ENCODE peak calls at places on chromosome 1, in five cellular contexts. One of them, this sample, is unnamed.

GRCh38 chr1:202589190-202589680 is 121.0 kb downstream of the SYT2 start:
- DNase-seq in osteocyte: peak
- DNase-seq in RWPE1: peak
- DNase-seq in heart left ventricle: peak
- DNase-seq in fibroblast of mammary gland: peak
- DNase-seq in this sample: no peak

GRCh38 chr1:204705493-204705811 is 19.9 kb upstream of the LRRN2 start:
- DNase-seq in heart left ventricle: no peak
- DNase-seq in osteocyte: no peak
- DNase-seq in RWPE1: no peak
- DNase-seq in fibroblast of mammary gland: no peak
- DNase-seq in this sample: no peak

GRCh38 chr1:29786791-29787732 is 550.7 kb downstream of the PTPRU start:
- DNase-seq in heart left ventricle: no peak
- DNase-seq in RWPE1: no peak
- DNase-seq in fibroblast of mammary gland: no peak
- DNase-seq in osteocyte: peak
- DNase-seq in this sample: no peak

GRCh38 chr1:227940791-227941241 is 6.9 kb downstream of the WNT9A start:
- DNase-seq in osteocyte: peak
- DNase-seq in RWPE1: no peak
- DNase-seq in fibroblast of mammary gland: no peak
- DNase-seq in heart left ventricle: peak
- DNase-seq in this sample: no peak

GRCh38 chr1:35210306-35211112 is 17.6 kb upstream of the SFPQ start:
- DNase-seq in RWPE1: no peak
- DNase-seq in osteocyte: no peak
- DNase-seq in fibroblast of mammary gland: peak
- DNase-seq in heart left ventricle: peak
- DNase-seq in this sample: no peak

GRCh38 chr1:169944621-169945020 is 50.9 kb upstream of the SCYL3 start:
- DNase-seq in heart left ventricle: no peak
- DNase-seq in osteocyte: no peak
- DNase-seq in fibroblast of mammary gland: no peak
- DNase-seq in RWPE1: no peak
- DNase-seq in this sample: no peak

GRCh38 chr1:161071886-161072371 is 2.2 kb upstream of the ARHGAP30 start:
- DNase-seq in RWPE1: peak
- DNase-seq in fibroblast of mammary gland: peak
- DNase-seq in heart left ventricle: peak
- DNase-seq in osteocyte: no peak
- DNase-seq in this sample: peak

GRCh38 chr1:27292111-27292510 is 29.9 kb upstream of the TMEM222 start:
- DNase-seq in fibroblast of mammary gland: peak
- DNase-seq in osteocyte: no peak
- DNase-seq in heart left ventricle: no peak
- DNase-seq in RWPE1: no peak
- DNase-seq in this sample: no peak

GRCh38 chr1:9126511-9126910 is 2.4 kb downstream of the GPR157 start:
- DNase-seq in osteocyte: no peak
- DNase-seq in RWPE1: peak
- DNase-seq in fibroblast of mammary gland: no peak
- DNase-seq in heart left ventricle: no peak
- DNase-seq in this sample: no peak

GRCh38 chr1:9129391-9130041 is 614 bp upstream of the GPR157 start:
- DNase-seq in heart left ventricle: peak
- DNase-seq in osteocyte: no peak
- DNase-seq in RWPE1: peak
- DNase-seq in fibroblast of mammary gland: peak
- DNase-seq in this sample: peak

GRCh38 chr1:9128161-9128519 is 762 bp downstream of the GPR157 start:
- DNase-seq in RWPE1: peak
- DNase-seq in fibroblast of mammary gland: no peak
- DNase-seq in heart left ventricle: no peak
- DNase-seq in osteocyte: no peak
- DNase-seq in this sample: no peak

GRCh38 chr1:9127395-9128160 is 1.3 kb downstream of the GPR157 start:
- DNase-seq in fibroblast of mammary gland: no peak
- DNase-seq in osteocyte: no peak
- DNase-seq in RWPE1: no peak
- DNase-seq in heart left ventricle: no peak
- DNase-seq in this sample: no peak

GRCh38 chr1:9128520-9129371 is at the start of gene GPR157:
- DNase-seq in osteocyte: no peak
- DNase-seq in heart left ventricle: peak
- DNase-seq in fibroblast of mammary gland: peak
- DNase-seq in RWPE1: peak
- DNase-seq in this sample: peak
- TF ChIP-seq CTCF in osteocyte: no peak
- TF ChIP-seq CTCF in heart left ventricle: no peak
- TF ChIP-seq CTCF in fibroblast of mammary gland: no peak
- TF ChIP-seq CTCF in RWPE1: no peak
- TF ChIP-seq CTCF in this sample: no peak

GRCh38 chr1:93448983-93449805 is 1.3 kb downstream of the FNBP1L start:
- DNase-seq in heart left ventricle: peak
- DNase-seq in fibroblast of mammary gland: peak
- DNase-seq in RWPE1: peak
- DNase-seq in osteocyte: no peak
- DNase-seq in this sample: peak
- TF ChIP-seq CTCF in heart left ventricle: no peak
- TF ChIP-seq CTCF in fibroblast of mammary gland: no peak
- TF ChIP-seq CTCF in RWPE1: peak
- TF ChIP-seq CTCF in osteocyte: peak
- TF ChIP-seq CTCF in this sample: peak

DNA sequence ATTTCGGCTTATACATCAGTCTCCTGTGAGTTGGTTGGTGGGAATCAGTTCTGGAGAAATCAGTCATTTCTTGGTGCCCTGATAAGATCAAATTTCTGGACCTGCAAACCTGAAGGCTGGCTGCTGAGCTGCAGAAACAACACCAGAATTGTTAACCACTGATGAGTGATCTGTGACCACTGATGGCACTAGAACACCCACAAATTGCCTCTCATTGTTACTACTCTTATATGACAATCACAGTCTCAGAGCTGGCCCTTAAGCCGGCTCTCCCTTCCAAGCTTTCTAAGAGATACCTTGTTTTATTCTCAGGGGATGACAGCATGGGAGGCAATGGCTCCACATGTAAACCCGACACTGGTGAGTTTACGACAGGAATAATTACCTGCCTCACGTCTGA is 1.9 kb downstream of the C1orf162 start:
- DNase-seq in osteocyte: no peak
- DNase-seq in RWPE1: no peak
- DNase-seq in heart left ventricle: no peak
- DNase-seq in fibroblast of mammary gland: no peak
- DNase-seq in this sample: no peak
- TF ChIP-seq CTCF in osteocyte: no peak
- TF ChIP-seq CTCF in RWPE1: no peak
- TF ChIP-seq CTCF in heart left ventricle: no peak
- TF ChIP-seq CTCF in fibroblast of mammary gland: no peak
- TF ChIP-seq CTCF in this sample: no peak

DNA sequence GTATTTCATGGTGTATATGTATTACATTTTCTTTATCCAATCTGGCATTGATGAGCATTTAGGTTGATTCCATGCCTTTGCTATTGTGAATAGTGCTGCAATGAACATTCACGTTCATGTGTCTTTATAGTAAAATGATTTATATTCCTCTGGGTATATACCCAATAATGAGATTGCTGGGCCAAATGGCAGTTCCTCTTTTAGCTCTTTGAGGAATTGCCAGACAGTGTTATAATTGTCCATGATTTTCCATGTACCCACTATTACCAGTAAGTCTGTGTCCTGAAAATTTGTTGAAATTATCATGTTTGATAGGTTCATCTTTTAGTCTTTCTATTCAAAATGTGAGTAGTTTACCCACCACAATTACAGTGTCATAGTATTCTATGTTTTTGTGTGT is 34.4 kb downstream of the SLC9C2 start:
- DNase-seq in RWPE1: no peak
- DNase-seq in heart left ventricle: no peak
- DNase-seq in osteocyte: no peak
- DNase-seq in fibroblast of mammary gland: no peak
- DNase-seq in this sample: no peak
- TF ChIP-seq CTCF in RWPE1: no peak
- TF ChIP-seq CTCF in heart left ventricle: no peak
- TF ChIP-seq CTCF in osteocyte: no peak
- TF ChIP-seq CTCF in fibroblast of mammary gland: no peak
- TF ChIP-seq CTCF in this sample: no peak

DNA sequence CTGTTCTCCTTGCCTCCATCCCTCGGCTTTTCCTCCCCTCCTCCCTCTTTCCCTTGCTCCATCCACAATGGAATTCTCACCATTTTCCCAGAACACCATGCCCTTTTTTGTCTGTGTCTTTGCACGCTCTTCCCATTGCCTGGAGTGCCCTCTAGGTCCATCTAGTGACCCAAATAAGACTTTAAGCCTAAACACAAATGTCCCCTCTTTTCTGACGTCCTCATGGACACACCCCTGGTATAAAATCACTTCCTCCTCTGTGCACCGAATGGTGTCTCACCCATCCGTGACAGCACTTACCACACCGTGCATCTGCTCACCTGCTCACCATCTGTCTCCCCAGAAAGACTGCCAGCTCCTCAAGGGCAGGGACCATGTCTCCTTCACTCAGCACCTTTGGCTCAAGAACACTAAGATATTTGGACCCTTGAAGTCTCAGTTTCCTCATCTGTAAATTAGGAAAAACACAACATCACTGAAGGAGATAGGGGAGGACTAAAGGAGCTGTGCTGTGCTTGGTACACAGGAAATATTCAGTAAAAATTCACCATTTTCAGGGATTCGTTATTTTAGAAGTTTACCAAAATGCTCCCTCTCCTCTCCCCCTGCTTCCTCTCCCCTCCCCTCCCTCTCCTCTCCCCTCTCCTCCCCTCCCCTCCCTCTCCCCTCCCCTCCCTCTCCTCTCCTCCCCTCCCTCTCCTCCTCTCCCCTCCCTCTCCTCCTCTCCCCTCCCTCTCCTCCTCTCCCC is 23.7 kb upstream of the CPT2 start:
- DNase-seq in osteocyte: no peak
- DNase-seq in RWPE1: no peak
- DNase-seq in fibroblast of mammary gland: peak
- DNase-seq in heart left ventricle: no peak
- DNase-seq in this sample: no peak
- TF ChIP-seq CTCF in osteocyte: peak
- TF ChIP-seq CTCF in RWPE1: no peak
- TF ChIP-seq CTCF in fibroblast of mammary gland: peak
- TF ChIP-seq CTCF in heart left ventricle: no peak
- TF ChIP-seq CTCF in this sample: peak

GRCh38 chr1:181152892-181153633 is 64.6 kb downstream of the IER5 start:
- DNase-seq in osteocyte: no peak
- DNase-seq in heart left ventricle: peak
- DNase-seq in fibroblast of mammary gland: peak
- DNase-seq in RWPE1: no peak
- DNase-seq in this sample: no peak
- TF ChIP-seq CTCF in osteocyte: no peak
- TF ChIP-seq CTCF in heart left ventricle: peak
- TF ChIP-seq CTCF in fibroblast of mammary gland: peak
- TF ChIP-seq CTCF in RWPE1: no peak
- TF ChIP-seq CTCF in this sample: peak

DNA sequence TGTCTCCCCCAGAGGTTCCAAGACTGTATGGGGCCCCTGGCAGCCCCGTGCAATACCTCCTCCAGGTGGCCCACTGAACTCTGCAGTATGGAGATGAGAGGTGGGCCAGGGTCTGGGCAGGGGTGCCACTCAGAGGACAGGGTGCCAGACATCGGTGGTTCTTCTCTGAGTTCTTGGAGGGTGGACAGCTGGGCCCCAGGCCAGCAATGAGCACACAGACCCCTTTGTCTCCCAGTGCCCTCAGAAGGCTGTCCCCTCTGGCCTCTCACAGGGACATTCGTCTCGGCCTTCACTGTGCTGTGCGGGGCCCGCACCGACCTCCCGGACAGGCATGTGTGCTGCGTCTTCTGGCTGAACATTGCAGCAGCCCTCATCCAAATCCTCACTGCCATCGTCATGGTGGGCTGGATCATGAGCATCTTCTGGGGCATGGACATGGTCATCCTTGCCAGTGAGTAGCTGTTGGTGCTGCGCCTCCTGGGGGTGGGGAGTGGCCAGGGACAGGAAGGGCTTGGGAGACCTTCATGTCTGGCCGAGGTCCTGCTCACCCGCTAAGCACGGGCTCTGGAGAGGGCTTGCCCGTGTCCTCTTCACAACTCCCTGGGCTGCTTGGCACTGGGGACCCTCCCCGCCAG is 48.1 kb downstream of the STUM start:
- DNase-seq in heart left ventricle: no peak
- DNase-seq in fibroblast of mammary gland: no peak
- DNase-seq in RWPE1: no peak
- DNase-seq in osteocyte: no peak
- DNase-seq in this sample: no peak
- TF ChIP-seq CTCF in heart left ventricle: no peak
- TF ChIP-seq CTCF in fibroblast of mammary gland: no peak
- TF ChIP-seq CTCF in RWPE1: no peak
- TF ChIP-seq CTCF in osteocyte: no peak
- TF ChIP-seq CTCF in this sample: no peak

DNA sequence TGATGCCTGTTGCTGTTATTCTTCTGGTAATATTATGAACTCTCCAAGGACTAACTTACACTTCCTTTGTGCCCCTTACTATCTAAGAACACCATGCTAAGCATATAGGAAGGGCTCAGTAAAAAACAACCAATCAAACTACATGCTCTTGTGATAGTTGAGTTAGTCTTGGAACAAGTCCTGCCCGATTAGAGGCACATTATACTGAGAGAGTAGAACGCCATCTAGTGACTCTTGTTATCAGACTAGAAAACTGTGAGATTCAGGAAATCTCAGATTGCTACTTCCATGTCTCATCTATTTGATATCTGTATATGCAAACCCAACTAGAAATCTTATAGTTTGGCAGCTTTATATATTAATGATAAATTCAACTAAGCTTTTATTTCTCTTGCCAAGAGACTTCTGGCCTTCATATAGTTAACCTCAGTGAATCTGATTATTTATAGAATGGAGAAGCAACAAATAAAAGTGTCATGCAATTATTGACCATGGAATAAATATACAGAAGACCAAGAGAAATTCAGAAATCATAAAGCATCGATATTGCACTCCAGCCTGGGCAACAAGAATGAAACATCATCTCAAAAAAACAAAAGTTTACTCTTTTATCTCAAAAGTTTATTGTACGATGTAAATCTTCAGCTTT is 7.8 kb upstream of the SRRM1 start:
- DNase-seq in fibroblast of mammary gland: peak
- DNase-seq in osteocyte: no peak
- DNase-seq in heart left ventricle: no peak
- DNase-seq in RWPE1: peak
- DNase-seq in this sample: no peak
- TF ChIP-seq CTCF in fibroblast of mammary gland: peak
- TF ChIP-seq CTCF in osteocyte: peak
- TF ChIP-seq CTCF in heart left ventricle: peak
- TF ChIP-seq CTCF in RWPE1: peak
- TF ChIP-seq CTCF in this sample: peak

GRCh38 chr1:211829343-211830054 is 1.1 kb downstream of the LPGAT1 start:
- DNase-seq in fibroblast of mammary gland: no peak
- DNase-seq in osteocyte: no peak
- DNase-seq in heart left ventricle: peak
- DNase-seq in RWPE1: peak
- DNase-seq in this sample: peak
- TF ChIP-seq CTCF in fibroblast of mammary gland: no peak
- TF ChIP-seq CTCF in osteocyte: peak
- TF ChIP-seq CTCF in heart left ventricle: no peak
- TF ChIP-seq CTCF in RWPE1: no peak
- TF ChIP-seq CTCF in this sample: peak

This sample was measured in progenitor cell of endocrine pancreas.